ENCODE peak calls at places on chromosomes 12 and 14, in five cellular contexts. One of them, this sample, is unnamed. For H3K4me1, the result is how much of the 10 kb centered on the place peaks cover.

GRCh38 chr14:93655078-93655750 is 133.1 kb downstream of the PRIMA1 start:
- DNase-seq in PC-3: peak
- DNase-seq in hepatocyte: peak
- DNase-seq in GM23338: peak
- DNase-seq in K562: peak
- DNase-seq in this sample: no peak

GRCh38 chr12:105960319-105961076 is 178.3 kb downstream of the NUAK1 start:
- DNase-seq in PC-3: peak
- DNase-seq in hepatocyte: peak
- DNase-seq in GM23338: no peak
- DNase-seq in K562: no peak
- DNase-seq in this sample: no peak

GRCh38 chr12:92139634-92140555 is 5.8 kb downstream of the BTG1 start:
- DNase-seq in PC-3: peak
- DNase-seq in hepatocyte: no peak
- DNase-seq in GM23338: peak
- DNase-seq in K562: no peak
- DNase-seq in this sample: no peak

GRCh38 chr12:74412607-74413230 is 124.9 kb upstream of the ATXN7L3B start:
- DNase-seq in PC-3: peak
- DNase-seq in hepatocyte: peak
- DNase-seq in GM23338: peak
- DNase-seq in K562: peak
- DNase-seq in this sample: no peak

GRCh38 chr14:72583316-72584272 is 310.3 kb downstream of the DPF3 start:
- DNase-seq in PC-3: no peak
- DNase-seq in hepatocyte: no peak
- DNase-seq in GM23338: no peak
- DNase-seq in K562: no peak
- DNase-seq in this sample: no peak

GRCh38 chr14:79134346-79134745 is 964.2 kb downstream of the NRXN3 start:
- DNase-seq in PC-3: no peak
- DNase-seq in hepatocyte: no peak
- DNase-seq in GM23338: no peak
- DNase-seq in K562: no peak
- DNase-seq in this sample: no peak

GRCh38 chr14:33848706-33849454 is 102.0 kb downstream of the EGLN3 start:
- DNase-seq in PC-3: peak
- DNase-seq in hepatocyte: peak
- DNase-seq in GM23338: peak
- DNase-seq in K562: peak
- DNase-seq in this sample: no peak

GRCh38 chr14:59246566-59246965 is 58.1 kb downstream of the DAAM1 start:
- DNase-seq in PC-3: peak
- DNase-seq in hepatocyte: no peak
- DNase-seq in GM23338: no peak
- DNase-seq in K562: no peak
- DNase-seq in this sample: peak

GRCh38 chr12:68953536-68953935 is 20.6 kb upstream of the CPM start:
- DNase-seq in PC-3: peak
- DNase-seq in hepatocyte: no peak
- DNase-seq in GM23338: no peak
- DNase-seq in K562: no peak
- DNase-seq in this sample: no peak

GRCh38 chr12:12813120-12814101 is at the start of gene DDX47:
- DNase-seq in PC-3: peak
- DNase-seq in hepatocyte: peak
- DNase-seq in GM23338: peak
- DNase-seq in K562: peak
- DNase-seq in this sample: no peak

GRCh38 chr14:48973136-48973535 is 613.0 kb downstream of the RPS29 start:
- DNase-seq in PC-3: no peak
- DNase-seq in hepatocyte: peak
- DNase-seq in GM23338: no peak
- DNase-seq in K562: no peak
- DNase-seq in this sample: no peak

DNA sequence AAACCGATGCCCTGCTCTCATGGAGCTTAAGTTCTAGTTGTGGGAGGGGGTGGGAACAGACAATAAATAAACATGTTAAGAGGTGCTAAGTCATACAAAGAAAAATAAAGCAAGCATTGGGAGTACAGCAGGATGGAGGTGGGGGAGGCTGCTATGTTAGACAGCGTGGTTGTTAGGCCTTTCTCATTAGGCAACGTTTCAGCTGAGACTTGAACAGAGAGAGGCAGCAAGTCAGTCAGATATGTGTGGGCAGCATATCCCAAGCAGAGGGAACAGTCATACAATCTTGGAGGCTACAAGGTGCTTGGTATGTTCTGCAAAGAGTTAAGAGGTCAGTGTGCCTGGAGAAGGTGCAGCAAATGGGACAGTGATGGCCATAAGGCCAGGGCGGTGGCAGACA is 97.7 kb upstream of the CCDC196 start:
- DNase-seq in PC-3: no peak
- DNase-seq in hepatocyte: no peak
- DNase-seq in GM23338: no peak
- DNase-seq in K562: no peak
- DNase-seq in this sample: no peak
- H3K4me1 ChIP-seq in PC-3: under half
- H3K4me1 ChIP-seq in hepatocyte: under half
- H3K4me1 ChIP-seq in GM23338: under half
- H3K4me1 ChIP-seq in K562: under half
- H3K4me1 ChIP-seq in this sample: under half

GRCh38 chr14:58109761-58110160 is 42.3 kb downstream of the ARMH4 start:
- DNase-seq in PC-3: no peak
- DNase-seq in hepatocyte: no peak
- DNase-seq in GM23338: no peak
- DNase-seq in K562: no peak
- DNase-seq in this sample: no peak
- TF ChIP-seq EZH2 in PC-3: no peak
- TF ChIP-seq EZH2 in hepatocyte: no peak
- TF ChIP-seq EZH2 in GM23338: no peak
- TF ChIP-seq EZH2 in K562: no peak
- TF ChIP-seq EZH2 in this sample: no peak

GRCh38 chr14:103057028-103057371 is 349 bp downstream of the CDC42BPB start:
- DNase-seq in PC-3: no peak
- DNase-seq in hepatocyte: no peak
- DNase-seq in GM23338: no peak
- DNase-seq in K562: no peak
- DNase-seq in this sample: no peak
- H3K4me2 ChIP-seq in PC-3: peak
- H3K4me2 ChIP-seq in hepatocyte: peak
- H3K4me2 ChIP-seq in GM23338: peak
- H3K4me2 ChIP-seq in K562: peak
- H3K4me2 ChIP-seq in this sample: no peak

GRCh38 chr14:95841680-95842079 is 35.0 kb upstream of the TUNAR start:
- DNase-seq in PC-3: no peak
- DNase-seq in hepatocyte: no peak
- DNase-seq in GM23338: no peak
- DNase-seq in K562: no peak
- DNase-seq in this sample: no peak
- H3K4me1 ChIP-seq in PC-3: under half
- H3K4me1 ChIP-seq in hepatocyte: under half
- H3K4me1 ChIP-seq in GM23338: under half
- H3K4me1 ChIP-seq in K562: under half
- H3K4me1 ChIP-seq in this sample: under half

DNA sequence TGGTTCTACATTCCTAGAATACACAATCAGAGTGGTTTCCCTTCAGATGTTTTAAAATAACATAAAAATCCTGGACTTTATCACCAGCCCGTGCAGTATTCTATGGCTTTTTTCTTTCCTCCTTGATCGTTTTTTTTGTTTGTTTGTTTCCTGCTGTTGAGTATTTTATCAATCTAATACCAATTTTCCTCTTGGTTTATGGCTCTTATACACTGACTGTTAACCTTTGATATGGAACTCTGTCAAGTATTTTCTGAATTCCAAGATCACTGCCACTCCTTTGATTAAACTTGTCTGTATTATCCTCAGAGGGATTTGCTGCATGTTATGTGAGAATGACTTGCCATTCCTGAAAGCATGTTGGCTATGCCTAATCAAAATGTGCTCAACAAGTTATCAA is 88.4 kb downstream of the PELI2 start:
- DNase-seq in PC-3: no peak
- DNase-seq in hepatocyte: no peak
- DNase-seq in GM23338: no peak
- DNase-seq in K562: no peak
- DNase-seq in this sample: no peak
- TF ChIP-seq EZH2 in PC-3: no peak
- TF ChIP-seq EZH2 in hepatocyte: no peak
- TF ChIP-seq EZH2 in GM23338: no peak
- TF ChIP-seq EZH2 in K562: no peak
- TF ChIP-seq EZH2 in this sample: no peak

DNA sequence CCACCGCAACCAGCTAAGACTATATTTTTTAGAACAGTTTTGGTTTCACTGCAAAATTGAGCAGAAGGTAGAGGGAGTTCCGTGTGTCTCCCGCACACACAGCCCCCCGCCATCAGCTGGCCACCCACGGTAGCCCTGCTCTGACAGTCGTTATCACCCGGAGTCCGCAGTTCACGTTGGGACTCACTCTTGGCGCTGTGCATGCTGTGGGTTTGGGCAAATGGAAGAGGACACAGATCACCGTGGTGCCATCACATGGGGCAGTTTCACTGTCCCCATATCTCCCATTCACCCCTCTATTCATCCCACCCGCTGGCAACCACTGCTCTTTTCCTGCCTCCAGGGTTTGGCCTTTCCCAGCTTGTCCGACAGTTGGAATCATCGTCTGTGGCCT is 31.8 kb upstream of the ULK1 start:
- DNase-seq in PC-3: no peak
- DNase-seq in hepatocyte: no peak
- DNase-seq in GM23338: no peak
- DNase-seq in K562: no peak
- DNase-seq in this sample: no peak
- H3K4me2 ChIP-seq in PC-3: no peak
- H3K4me2 ChIP-seq in hepatocyte: no peak
- H3K4me2 ChIP-seq in GM23338: peak
- H3K4me2 ChIP-seq in K562: peak
- H3K4me2 ChIP-seq in this sample: peak

DNA sequence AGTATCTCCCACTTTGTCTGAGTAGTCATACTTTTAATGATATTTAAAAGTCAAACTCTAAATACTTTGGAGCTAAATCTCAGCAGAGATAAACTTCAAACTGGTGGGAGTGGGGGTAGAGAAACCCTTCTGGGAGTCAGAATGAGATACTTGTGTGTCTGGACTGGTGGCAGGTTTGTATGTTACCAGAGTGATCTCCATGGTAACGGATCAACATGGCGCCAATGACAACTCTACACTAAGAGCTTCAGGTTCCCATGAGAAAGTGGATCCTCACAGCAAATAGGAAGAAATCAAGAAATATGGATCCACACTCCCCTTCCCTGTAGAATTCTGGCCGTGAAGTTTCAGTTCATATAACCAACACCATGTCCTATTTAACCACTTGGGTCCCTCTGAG is 121.9 kb downstream of the ETV6 start:
- DNase-seq in PC-3: no peak
- DNase-seq in hepatocyte: no peak
- DNase-seq in GM23338: peak
- DNase-seq in K562: no peak
- DNase-seq in this sample: no peak
- H3K4me1 ChIP-seq in PC-3: under half
- H3K4me1 ChIP-seq in hepatocyte: under half
- H3K4me1 ChIP-seq in GM23338: under half
- H3K4me1 ChIP-seq in K562: under half
- H3K4me1 ChIP-seq in this sample: under half

DNA sequence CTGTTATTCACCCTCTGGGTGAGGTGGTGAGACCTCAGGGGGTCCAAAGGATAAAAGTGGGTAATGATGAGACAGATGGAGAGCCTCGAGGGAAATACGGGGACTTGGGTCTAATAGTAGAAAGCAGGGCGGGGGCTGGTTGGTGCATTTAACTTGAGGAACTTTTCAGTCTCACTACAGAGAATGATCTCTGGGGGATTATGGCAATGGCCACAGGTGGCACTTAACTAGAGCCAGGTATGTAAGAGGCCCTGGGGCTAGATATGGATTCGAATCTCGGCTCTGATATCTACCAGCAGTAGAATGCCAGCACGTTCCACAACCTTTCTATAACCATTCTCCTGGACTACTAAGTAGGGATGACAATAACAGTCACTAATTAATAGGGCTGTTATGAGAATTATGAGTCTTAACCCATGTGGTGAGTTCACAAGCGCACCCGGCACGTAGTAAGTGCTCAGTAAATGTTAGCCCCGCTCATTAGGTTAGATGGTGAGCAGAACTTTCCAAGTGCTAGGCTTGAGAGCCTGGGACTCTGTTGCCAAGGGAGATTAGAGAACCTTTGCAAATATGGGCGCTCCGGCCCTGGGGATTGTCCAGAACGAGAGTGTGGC is 893 bp upstream of the PLXNC1 start:
- DNase-seq in PC-3: no peak
- DNase-seq in hepatocyte: no peak
- DNase-seq in GM23338: no peak
- DNase-seq in K562: no peak
- DNase-seq in this sample: no peak
- TF ChIP-seq EZH2 in PC-3: no peak
- TF ChIP-seq EZH2 in hepatocyte: no peak
- TF ChIP-seq EZH2 in GM23338: no peak
- TF ChIP-seq EZH2 in K562: no peak
- TF ChIP-seq EZH2 in this sample: peak